ENCODE peak calls at places on chromosomes 1 and 21, in seven cellular contexts. O is GM23248, H is hepatocyte, U is H9, B is IMR-90, X is neuronal stem cell, Y is mammary epithelial cell. F is an unnamed sample.

GRCh38 chr1:118304722-118305344 is 119.8 kb upstream of the SPAG17 start:
- DNase-seq in O (peak), U (no peak), Y (no peak), B (no peak), X (peak), H (no peak), F (no peak)

GRCh38 chr1:227952374-227953021 is 4.8 kb upstream of the WNT9A start:
- DNase-seq in O (no peak), B (no peak), X (no peak), U (no peak), Y (no peak), H (no peak), F (no peak)

GRCh38 chr1:231778009-231778719 is 151.6 kb downstream of the DISC1 start:
- DNase-seq in X (no peak), H (peak), B (peak), Y (peak), O (peak), U (no peak), F (no peak)

GRCh38 chr1:58249371-58249728 is 297.2 kb downstream of the OMA1 start:
- DNase-seq in H (no peak), Y (no peak), O (no peak), X (no peak), U (no peak), B (no peak), F (no peak)

GRCh38 chr1:165222580-165222979 is 133.9 kb downstream of the LMX1A start:
- DNase-seq in Y (peak), U (no peak), B (no peak), X (no peak), O (no peak), H (no peak), F (no peak)

GRCh38 chr1:19597463-19598309 is 46.4 kb upstream of the NBL1 start:
- DNase-seq in H (peak), X (no peak), O (peak), B (peak), U (no peak), Y (peak), F (no peak)

GRCh38 chr1:201125805-201126204 is 1.2 kb downstream of the ASCL5 start:
- DNase-seq in O (no peak), H (no peak), B (no peak), Y (no peak), X (no peak), U (no peak), F (no peak)

GRCh38 chr1:56551691-56552090 is 27.7 kb downstream of the PLPP3 start:
- DNase-seq in X (no peak), Y (no peak), U (no peak), O (no peak), B (no peak), H (no peak), F (no peak)

GRCh38 chr1:13699510-13699909 is 478 bp upstream of the PRDM2 start:
- DNase-seq in B (no peak), O (peak), Y (no peak), U (peak), H (no peak), X (no peak), F (peak)

GRCh38 chr1:5835179-5835562 is 157.1 kb downstream of the NPHP4 start:
- DNase-seq in Y (no peak), O (no peak), X (no peak), H (no peak), B (no peak), U (no peak), F (no peak)

GRCh38 chr1:59554011-59554673 is 257.2 kb downstream of the FGGY start:
- DNase-seq in O (no peak), X (no peak), Y (no peak), B (no peak), U (no peak), H (no peak), F (no peak)

GRCh38 chr1:212860713-212861581 is 2.9 kb downstream of the FLVCR1 start:
- DNase-seq in Y (peak), B (peak), X (no peak), U (no peak), O (peak), H (peak), F (no peak)
- H3K4me2 ChIP-seq in Y (peak), B (peak), X (no peak), U (peak), O (peak), H (peak), F (peak)

DNA sequence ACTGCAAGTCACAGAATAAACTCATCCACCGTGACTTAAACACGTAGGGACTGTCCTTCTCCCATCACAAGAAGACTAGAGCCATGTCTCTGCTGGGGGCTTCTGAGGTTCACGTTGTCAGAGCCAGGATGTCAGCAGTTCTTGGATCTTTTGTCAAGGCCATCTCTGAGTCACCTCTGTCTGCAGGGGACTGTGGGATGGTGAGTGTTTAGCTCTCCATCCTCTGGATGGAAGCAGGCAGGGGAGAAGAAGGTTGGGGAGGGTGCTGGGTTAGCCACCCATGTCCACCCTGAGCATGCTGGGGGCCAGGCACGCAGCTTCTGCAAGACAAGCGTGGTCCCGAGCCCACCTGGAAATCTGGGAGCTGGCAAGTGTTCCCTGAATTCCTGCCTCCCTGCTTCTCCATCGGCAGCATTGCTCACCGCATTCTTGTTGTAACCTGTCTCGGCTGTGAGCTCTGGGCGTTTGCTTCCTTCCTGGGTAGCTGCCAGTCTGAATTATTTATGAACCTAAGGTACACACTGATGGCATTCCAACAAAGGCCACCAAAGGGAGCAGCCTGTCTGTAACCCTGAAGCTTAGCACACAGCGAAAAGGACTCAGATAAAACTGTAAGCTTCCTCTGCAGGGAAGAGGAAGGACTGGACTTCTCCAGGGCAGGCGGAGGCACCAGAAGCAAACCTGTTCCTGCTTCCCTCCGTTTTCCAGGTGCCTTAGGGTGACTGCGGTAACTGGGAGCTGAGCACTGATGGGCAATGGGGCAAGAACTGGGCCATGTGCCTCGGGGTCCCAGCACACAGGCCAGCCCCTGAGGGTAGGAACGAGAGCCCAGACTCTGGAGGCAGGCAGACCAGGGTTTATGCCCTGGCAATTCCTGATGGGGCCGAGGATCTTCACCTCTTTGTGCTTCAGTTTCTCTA is 88.6 kb downstream of the RIPK4 start:
- DNase-seq in O (peak), X (no peak), H (peak), Y (peak), B (peak), U (no peak), F (no peak)
- H3K4me2 ChIP-seq in O (no peak), X (no peak), H (peak), Y (peak), B (no peak), U (no peak), F (no peak)

DNA sequence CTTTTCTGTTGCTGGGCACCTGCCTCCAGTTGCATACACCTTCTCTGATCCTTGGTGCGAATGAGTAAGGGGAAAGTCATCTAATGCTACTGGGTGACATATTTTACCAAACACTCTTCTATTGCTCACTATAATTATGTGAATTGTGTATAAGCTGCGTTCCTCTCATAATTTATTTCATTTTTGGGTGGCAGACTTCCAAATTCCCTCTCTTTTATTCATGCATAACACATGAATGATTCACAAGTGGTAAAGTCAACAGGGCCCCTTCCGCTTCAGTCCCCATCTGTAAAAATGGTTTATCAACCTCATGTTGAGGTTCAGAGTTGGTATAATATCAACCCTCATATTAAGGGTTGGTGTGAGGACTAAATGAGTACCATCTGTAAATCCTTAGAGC is 3.2 kb upstream of the QSOX1 start:
- DNase-seq in H (no peak), O (peak), U (no peak), B (peak), Y (peak), X (no peak), F (no peak)
- H3K4me2 ChIP-seq in H (no peak), O (peak), U (no peak), B (peak), Y (no peak), X (no peak), F (no peak)

DNA sequence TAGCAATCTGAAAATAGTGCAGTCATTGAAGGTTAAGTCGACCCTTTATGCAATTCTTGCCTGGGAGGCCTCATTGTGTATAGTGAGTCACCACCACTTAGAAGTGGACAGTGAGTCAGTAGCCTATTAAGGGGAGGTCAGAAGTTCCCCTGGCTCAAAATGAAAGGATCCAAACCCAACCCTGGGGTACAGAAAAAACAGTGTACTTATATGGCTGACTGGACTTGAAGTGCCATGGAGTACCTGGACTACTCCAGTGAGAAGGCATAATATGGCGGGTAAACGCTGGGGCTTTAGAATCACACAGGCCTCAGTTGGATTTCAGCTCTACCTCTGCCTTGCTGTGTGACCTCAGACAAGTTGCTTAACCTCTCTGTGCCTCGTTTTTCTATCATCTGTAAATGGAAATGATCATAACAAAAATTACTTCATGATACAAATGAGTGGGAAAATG is 2.2 kb upstream of the BCL9 start:
- DNase-seq in Y (peak), H (peak), O (peak), X (peak), U (no peak), B (peak), F (no peak)
- H3K4me2 ChIP-seq in Y (no peak), H (no peak), O (no peak), X (no peak), U (no peak), B (peak), F (no peak)

GRCh38 chr21:33760641-33761103 is 118.4 kb downstream of the ITSN1 start:
- DNase-seq in O (peak), X (no peak), H (no peak), B (peak), U (no peak), Y (no peak), F (no peak)

GRCh38 chr21:33763573-33763881 is 121.2 kb downstream of the ITSN1 start:
- DNase-seq in Y (no peak), B (no peak), X (no peak), H (no peak), U (no peak), O (no peak), F (no peak)

GRCh38 chr21:33767236-33767635 is 124.9 kb downstream of the ITSN1 start:
- DNase-seq in O (peak), H (no peak), Y (no peak), B (peak), U (no peak), X (no peak), F (no peak)

GRCh38 chr21:33762798-33763572 is 120.7 kb downstream of the ITSN1 start:
- DNase-seq in Y (peak), H (no peak), B (peak), O (peak), U (no peak), X (no peak), F (no peak)

GRCh38 chr21:33761104-33762036 is 119.1 kb downstream of the ITSN1 start:
- DNase-seq in Y (peak), U (no peak), B (peak), H (peak), X (no peak), O (peak), F (no peak)
- H3K4me2 ChIP-seq in Y (peak), U (no peak), B (peak), H (peak), X (no peak), O (peak), F (no peak)

F was measured in DND-41.